ENCODE peak calls at places on chromosomes 6 and 20, in four cellular contexts. S is endothelial cell of umbilical vein, U is transverse colon, J is prostate gland. C is an unnamed sample. For H3K4me1, the result is how much of the 10 kb centered on the place peaks cover.

GRCh38 chr20:58593880-58594473 is 57.1 kb upstream of the STX16 start:
- DNase-seq in S (peak), J (no peak), U (no peak), C (no peak)

GRCh38 chr6:26067367-26067766 is 19.9 kb upstream of the HFE start:
- DNase-seq in S (no peak), J (peak), U (no peak), C (no peak)

GRCh38 chr6:128929869-128930268 is 46.9 kb downstream of the LAMA2 start:
- DNase-seq in U (no peak), J (no peak), S (no peak), C (peak)

GRCh38 chr6:148392611-148393160 is 50.0 kb downstream of the SASH1 start:
- DNase-seq in U (no peak), J (no peak), S (no peak), C (no peak)

GRCh38 chr20:62663484-62664315 is 21.4 kb downstream of the SLCO4A1 start:
- DNase-seq in U (no peak), J (no peak), S (no peak), C (no peak)

GRCh38 chr6:26234421-26235239 is 130.4 kb upstream of the BTN3A2 start:
- DNase-seq in J (peak), S (peak), U (peak), C (peak)

GRCh38 chr6:6980999-6981581 is 126.7 kb upstream of the RREB1 start:
- DNase-seq in U (no peak), J (no peak), S (no peak), C (no peak)

GRCh38 chr6:110853754-110854477 is 20.7 kb upstream of the AMD1 start:
- DNase-seq in S (no peak), U (no peak), J (no peak), C (no peak)

GRCh38 chr6:158328446-158328845 is 16.2 kb downstream of the TULP4 start:
- DNase-seq in U (peak), J (no peak), S (no peak), C (no peak)

GRCh38 chr6:15586528-15586927 is 76.3 kb downstream of the DTNBP1 start:
- DNase-seq in J (no peak), U (no peak), S (no peak), C (no peak)

GRCh38 chr20:5402903-5403531 is 86.3 kb upstream of the PROKR2 start:
- DNase-seq in S (peak), J (no peak), U (peak), C (no peak)

GRCh38 chr6:4355241-4355640 is 219.9 kb upstream of the ECI2 start:
- DNase-seq in J (no peak), U (no peak), S (peak), C (no peak)

GRCh38 chr6:22332726-22333125 is 35.9 kb upstream of the PRL start:
- DNase-seq in U (no peak), J (no peak), S (no peak), C (no peak)

GRCh38 chr6:134123666-134124208 is 71.3 kb upstream of the SLC2A12 start:
- DNase-seq in S (peak), U (no peak), J (peak), C (no peak)

GRCh38 chr6:51959744-51960383 is 127.5 kb downstream of the PKHD1 start:
- DNase-seq in S (peak), U (peak), J (peak), C (no peak)

GRCh38 chr6:116152620-116153019 is 26.7 kb upstream of the COL10A1 start:
- DNase-seq in U (no peak), J (no peak), S (peak), C (no peak)

GRCh38 chr6:154112181-154112809 is 73.3 kb downstream of the OPRM1 start:
- DNase-seq in J (no peak), U (no peak), S (no peak), C (no peak)

GRCh38 chr6:127186889-127187288 is 68.4 kb downstream of the RSPO3 start:
- DNase-seq in J (no peak), U (peak), S (no peak), C (peak)

GRCh38 chr20:34300809-34301586 is 2.2 kb downstream of the AHCY start:
- DNase-seq in S (no peak), J (no peak), U (no peak), C (no peak)

GRCh38 chr6:44294832-44295791 is 18.0 kb downstream of the AARS2 start:
- DNase-seq in S (no peak), J (no peak), U (no peak), C (peak)

GRCh38 chr6:35757461-35758123 is 18.8 kb upstream of the CLPSL2 start:
- DNase-seq in U (no peak), S (peak), J (no peak), C (no peak)

GRCh38 chr6:108559884-108560462 is 744 bp upstream of the FOXO3 start:
- DNase-seq in U (peak), S (peak), J (peak), C (peak)

GRCh38 chr20:58585753-58586540 is 65.1 kb upstream of the STX16 start:
- DNase-seq in U (no peak), S (no peak), J (no peak), C (no peak)

GRCh38 chr6:1729752-1730140 is 120.0 kb downstream of the FOXC1 start:
- DNase-seq in S (no peak), J (no peak), U (no peak), C (no peak)

GRCh38 chr6:151078655-151079054 is 161.1 kb upstream of the AKAP12 start:
- DNase-seq in S (no peak), J (no peak), U (no peak), C (no peak)

GRCh38 chr20:10648651-10649050 is 25.1 kb downstream of the JAG1 start:
- DNase-seq in U (peak), J (no peak), S (no peak), C (no peak)

GRCh38 chr6:10759884-10760329 is 12.3 kb downstream of the TMEM14B start:
- DNase-seq in S (peak), U (no peak), J (no peak), C (no peak)

GRCh38 chr6:151199976-151200375 is 39.8 kb upstream of the AKAP12 start:
- DNase-seq in J (no peak), S (no peak), U (no peak), C (no peak)

GRCh38 chr20:1469306-1469905 is 2.8 kb upstream of the NSFL1C start:
- DNase-seq in U (no peak), J (no peak), S (no peak), C (no peak)

GRCh38 chr20:1466211-1467081 is at the start of gene NSFL1C:
- DNase-seq in U (peak), S (peak), J (peak), C (peak)

GRCh38 chr20:1468117-1468624 is 1.5 kb upstream of the NSFL1C start:
- DNase-seq in U (no peak), S (no peak), J (no peak), C (no peak)

GRCh38 chr20:1467082-1467354 is 369 bp upstream of the NSFL1C start:
- DNase-seq in U (no peak), J (no peak), S (no peak), C (no peak)

GRCh38 chr20:1467355-1468116 is 887 bp upstream of the NSFL1C start:
- DNase-seq in U (peak), J (no peak), S (no peak), C (peak)
- H3K4me3 ChIP-seq in U (peak), J (no peak), S (no peak), C (peak)

DNA sequence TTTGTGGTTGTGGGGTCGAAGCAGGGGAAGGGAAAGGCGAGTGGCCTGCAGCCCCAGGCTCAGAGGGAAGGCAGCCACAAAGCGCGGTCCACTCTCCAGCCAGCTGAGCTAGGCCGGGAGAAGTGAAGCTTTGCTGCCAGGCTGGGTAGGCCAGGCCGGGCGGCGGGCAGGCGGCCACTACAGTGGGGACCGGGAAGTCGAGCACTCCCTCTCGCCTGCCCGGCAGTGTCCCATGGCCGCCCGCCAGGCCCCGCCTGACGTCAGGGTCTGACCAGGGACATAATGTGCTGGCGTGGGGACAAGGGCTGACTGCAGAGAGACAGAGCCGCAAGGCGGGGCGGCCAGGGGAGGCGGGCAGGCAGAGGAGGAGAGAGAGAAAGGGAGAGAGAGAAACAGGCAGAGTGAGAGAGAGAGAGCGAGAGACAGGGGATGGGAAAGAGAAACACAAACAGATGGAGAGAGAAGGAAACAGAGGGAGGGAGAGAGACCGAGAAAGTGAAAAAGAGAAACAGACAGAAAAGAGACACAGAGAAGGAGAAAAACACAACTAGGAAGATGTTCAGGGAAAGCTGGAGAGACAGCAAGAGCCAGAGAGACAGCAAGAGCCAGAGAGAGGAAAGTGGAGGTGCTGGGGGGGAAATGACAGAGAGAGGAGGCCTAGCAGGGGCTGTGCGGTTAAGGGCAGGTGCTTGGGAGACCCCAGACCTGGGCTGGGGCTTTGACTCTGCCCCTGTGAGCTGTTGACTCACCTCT is 94.5 kb upstream of the PTPN1 start:
- DNase-seq in U (peak), S (peak), J (peak), C (peak)
- TF ChIP-seq POLR2AphosphoS5 in U (peak), S (no peak), J (peak), C (peak)

GRCh38 chr6:56749632-56750151 is 107.0 kb upstream of the DST start:
- DNase-seq in J (no peak), S (peak), U (no peak), C (no peak)
- H3K4me1 ChIP-seq in J (under half), S (under half), U (under half), C (under half)

GRCh38 chr6:27297857-27298730 is 14.0 kb downstream of the POM121L2 start:
- DNase-seq in U (no peak), J (no peak), S (peak), C (no peak)
- H3K4me3 ChIP-seq in U (no peak), J (no peak), S (no peak), C (no peak)

GRCh38 chr6:12010635-12011275 is 1.4 kb upstream of the HIVEP1 start:
- DNase-seq in J (peak), S (no peak), U (peak), C (peak)
- TF ChIP-seq POLR2AphosphoS5 in J (no peak), S (no peak), U (no peak), C (no peak)

GRCh38 chr20:38153401-38153800 is 11.7 kb downstream of the TGM2 start:
- DNase-seq in S (peak), U (no peak), J (no peak), C (no peak)

GRCh38 chr20:38153011-38153329 is 12.1 kb downstream of the TGM2 start:
- DNase-seq in U (no peak), J (no peak), S (no peak), C (no peak)

GRCh38 chr20:38151455-38151854 is 13.6 kb downstream of the TGM2 start:
- DNase-seq in J (no peak), S (no peak), U (no peak), C (no peak)

GRCh38 chr20:38150595-38151170 is 14.4 kb downstream of the TGM2 start:
- DNase-seq in U (no peak), S (no peak), J (no peak), C (no peak)

DNA sequence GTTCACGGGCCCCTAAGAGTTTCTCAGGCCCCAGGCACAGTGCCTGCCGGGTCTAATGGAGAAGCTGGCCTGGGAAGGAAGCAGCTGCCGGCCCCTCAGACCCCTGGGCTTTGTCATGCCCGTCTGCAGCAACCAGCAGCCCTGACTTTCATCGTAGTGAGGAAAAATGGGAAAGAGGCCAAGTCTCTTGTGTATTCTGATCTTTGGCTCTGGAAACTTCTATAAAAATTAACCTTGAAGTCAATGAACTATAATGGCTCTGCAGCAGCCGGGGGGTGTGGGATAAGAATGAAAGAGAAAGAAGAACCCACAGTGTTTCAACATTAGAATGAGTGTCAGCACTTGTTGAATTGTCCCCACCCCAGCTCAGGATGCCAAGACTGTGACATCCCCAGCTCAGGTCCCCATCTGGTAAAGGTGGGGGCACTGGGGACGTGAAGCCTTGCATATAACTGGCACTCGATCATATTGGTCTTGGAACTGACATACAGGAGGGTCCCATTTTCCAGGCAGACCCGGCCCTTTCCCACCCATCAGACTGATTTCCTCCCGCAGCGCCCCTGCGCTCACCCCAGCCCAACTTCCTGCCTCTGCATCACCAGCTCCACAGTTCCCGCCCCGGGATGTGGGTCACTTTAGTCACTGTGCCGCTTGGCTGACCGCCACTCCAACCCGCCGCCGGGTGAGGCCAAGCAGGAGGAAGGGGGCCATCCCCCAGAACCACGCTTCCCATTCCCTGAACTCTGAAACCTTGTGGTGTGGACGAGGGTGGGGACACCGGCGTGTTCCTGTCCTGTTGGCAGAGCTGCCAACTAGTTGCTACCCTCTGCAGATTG is 12.7 kb downstream of the TGM2 start:
- DNase-seq in U (peak), J (peak), S (peak), C (peak)
- H3K4me1 ChIP-seq in U (under half), J (under half), S (half or more), C (under half)

DNA sequence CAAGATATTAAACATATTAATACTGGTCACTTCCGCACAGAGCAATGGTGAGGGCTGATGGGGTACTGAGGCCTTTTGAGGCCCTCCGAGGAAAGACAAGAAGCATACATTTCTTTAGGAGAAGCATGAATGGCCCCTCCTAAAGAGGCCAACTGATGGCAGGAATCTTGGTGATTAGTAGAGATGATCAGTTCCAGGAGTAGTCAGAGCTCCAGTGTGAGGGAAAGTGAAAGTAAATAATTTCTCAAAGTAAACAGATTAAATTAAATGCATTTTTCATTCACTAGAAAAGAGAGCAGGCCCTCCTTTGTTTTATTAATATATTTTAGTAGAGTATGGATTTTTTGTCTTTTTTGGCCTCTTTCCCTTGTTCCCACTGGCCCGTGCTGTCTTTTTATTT is 38.2 kb downstream of the NOX3 start:
- DNase-seq in U (no peak), S (no peak), J (no peak), C (no peak)
- H3K4me3 ChIP-seq in U (no peak), S (no peak), J (no peak), C (peak)

GRCh38 chr6:43007126-43007525 is 6.6 kb downstream of the MEA1 start:
- DNase-seq in U (no peak), S (no peak), J (no peak), C (no peak)

GRCh38 chr6:43011207-43011606 is 2.5 kb downstream of the MEA1 start:
- DNase-seq in S (no peak), U (no peak), J (no peak), C (no peak)

GRCh38 chr6:43012364-43012763 is 1.4 kb downstream of the MEA1 start:
- DNase-seq in U (no peak), J (no peak), S (no peak), C (no peak)

GRCh38 chr6:43006251-43006650 is 7.5 kb downstream of the MEA1 start:
- DNase-seq in U (no peak), S (no peak), J (no peak), C (no peak)

DNA sequence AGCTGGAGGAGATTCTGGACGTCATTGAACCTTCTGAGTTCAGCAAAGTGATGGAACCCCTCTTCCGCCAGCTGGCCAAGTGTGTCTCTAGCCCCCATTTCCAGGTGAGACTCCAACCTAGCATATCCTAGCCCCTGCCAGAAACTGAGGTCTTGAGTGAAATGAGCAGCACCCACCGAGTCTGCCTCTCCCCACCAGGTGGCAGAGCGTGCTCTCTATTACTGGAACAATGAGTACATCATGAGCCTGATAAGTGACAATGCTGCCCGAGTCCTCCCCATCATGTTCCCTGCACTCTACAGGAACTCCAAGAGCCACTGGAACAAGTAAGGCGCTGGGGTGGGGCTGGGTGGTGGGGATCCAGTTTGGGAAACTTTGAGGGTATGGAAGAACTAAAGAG is 4.6 kb downstream of the MEA1 start:
- DNase-seq in S (peak), J (peak), U (no peak), C (no peak)
- TF ChIP-seq POLR2AphosphoS5 in S (no peak), J (peak), U (no peak), C (no peak)

GRCh38 chr20:32190608-32191415 is 16.7 kb downstream of the PLAGL2 start:
- DNase-seq in J (no peak), S (peak), U (no peak), C (no peak)

GRCh38 chr20:32188376-32189122 is 19.0 kb downstream of the PLAGL2 start:
- DNase-seq in U (no peak), S (no peak), J (no peak), C (no peak)

GRCh38 chr20:32191422-32191821 is 16.1 kb downstream of the PLAGL2 start:
- DNase-seq in U (no peak), J (no peak), S (no peak), C (no peak)

GRCh38 chr20:32189123-32189410 is 18.5 kb downstream of the PLAGL2 start:
- DNase-seq in U (no peak), J (no peak), S (no peak), C (no peak)

GRCh38 chr20:32189691-32190607 is 17.6 kb downstream of the PLAGL2 start:
- DNase-seq in U (peak), S (peak), J (peak), C (peak)
- H3K4me1 ChIP-seq in U (under half), S (under half), J (under half), C (half or more)

GRCh38 chr20:25546048-25546447 is 39.3 kb downstream of the NINL start:
- DNase-seq in J (no peak), U (no peak), S (no peak), C (no peak)

GRCh38 chr20:25545171-25545570 is 40.2 kb downstream of the NINL start:
- DNase-seq in J (no peak), S (no peak), U (no peak), C (no peak)

GRCh38 chr20:25544316-25544715 is 41.0 kb downstream of the NINL start:
- DNase-seq in J (no peak), S (no peak), U (no peak), C (no peak)

GRCh38 chr20:25543068-25543467 is 42.3 kb downstream of the NINL start:
- DNase-seq in S (no peak), J (no peak), U (no peak), C (no peak)

GRCh38 chr20:25544760-25545159 is 40.6 kb downstream of the NINL start:
- DNase-seq in U (no peak), S (no peak), J (no peak), C (no peak)
- H3K4me3 ChIP-seq in U (no peak), S (no peak), J (no peak), C (no peak)